ENCODE peak calls at places on chromosomes 1 and 21, in four cellular contexts. Y is mesendoderm, I is ascending aorta, T is AG04450. D is an unnamed sample.

GRCh38 chr1:1109743-1110142 is 6.1 kb downstream of the C1orf159 start:
- DNase-seq in T (no peak), I (no peak), Y (no peak), D (no peak)

GRCh38 chr1:184823080-184823479 is 68.4 kb upstream of the EDEM3 start:
- DNase-seq in T (no peak), I (no peak), Y (no peak), D (peak)

GRCh38 chr1:114620419-114620818 is 39.0 kb upstream of the BCAS2 start:
- DNase-seq in Y (no peak), T (no peak), I (no peak), D (no peak)

GRCh38 chr1:10957151-10957550 is 55.3 kb upstream of the TARDBP start:
- DNase-seq in T (no peak), Y (no peak), I (no peak), D (no peak)

GRCh38 chr1:77407738-77408375 is 126.0 kb downstream of the AK5 start:
- DNase-seq in T (no peak), I (no peak), Y (no peak), D (no peak)

GRCh38 chr1:3948344-3948743 is 48.3 kb upstream of the C1orf174 start:
- DNase-seq in T (no peak), Y (no peak), I (no peak), D (no peak)

GRCh38 chr1:107883562-107883961 is 81.4 kb downstream of the VAV3 start:
- DNase-seq in I (no peak), T (no peak), Y (no peak), D (no peak)

GRCh38 chr1:168888418-168888817 is 159.4 kb upstream of the DPT start:
- DNase-seq in I (no peak), T (no peak), Y (no peak), D (no peak)

GRCh38 chr1:45557422-45557944 is 6.9 kb downstream of the AKR1A1 start:
- DNase-seq in I (no peak), Y (no peak), T (no peak), D (peak)

GRCh38 chr1:154663656-154664055 is 55.7 kb upstream of the ADAR start:
- DNase-seq in I (no peak), Y (no peak), T (no peak), D (no peak)

GRCh38 chr1:16984717-16985116 is 4.3 kb upstream of the MFAP2 start:
- DNase-seq in I (peak), T (peak), Y (peak), D (no peak)

GRCh38 chr1:223639333-223639749 is 26.2 kb downstream of the CAPN8 start:
- DNase-seq in I (no peak), Y (no peak), T (no peak), D (no peak)

GRCh38 chr1:51612349-51612982 is 4.4 kb upstream of the OSBPL9 start:
- DNase-seq in Y (no peak), I (no peak), T (no peak), D (peak)

GRCh38 chr1:147316968-147317367 is 74.5 kb downstream of the CHD1L start:
- DNase-seq in T (no peak), I (no peak), Y (no peak), D (no peak)

GRCh38 chr1:16459503-16459902 is 19.0 kb downstream of the NECAP2 start:
- DNase-seq in Y (no peak), I (no peak), T (no peak), D (no peak)

GRCh38 chr1:101295212-101295611 is 58.4 kb downstream of the S1PR1 start:
- DNase-seq in Y (no peak), I (no peak), T (no peak), D (no peak)

GRCh38 chr1:54575605-54576004 is 27.6 kb downstream of the ACOT11 start:
- DNase-seq in T (no peak), Y (no peak), I (no peak), D (no peak)

GRCh38 chr1:1964811-1965210 is 38.8 kb downstream of the CFAP74 start:
- DNase-seq in T (no peak), Y (no peak), I (no peak), D (peak)

GRCh38 chr21:37787456-37787855 is 128.8 kb downstream of the KCNJ6 start:
- DNase-seq in Y (peak), T (peak), I (no peak), D (no peak)

D was measured in left kidney.